ENCODE peak calls at places on chromosomes 11 and 22, in eight cellular contexts. V is kidney tubule cell; F is activated T-helper 1 cell treated with anti-CD3 and anti-CD28 coated beads, Interleukin-2, amount 50 U/mL, for 16 hours; P is stimulated activated CD8-positive, alpha-beta memory T cell treated with anti-CD3 and anti-CD28 coated beads, Interleukin-15, amount 100 ng/mL, for 4 hours; Z is C1 segment of cervical spinal cord; O is hippocampal formation; X is CD8-positive, alpha-beta memory T cell; K is mammary epithelial cell. E is an unnamed sample.

GRCh38 chr22:49418341-49418894 is 409.3 kb downstream of the BRD1 start:
- DNase-seq in F (no peak), X (no peak), V (no peak), K (no peak), P (no peak), Z (no peak), O (no peak), E (no peak)

GRCh38 chr11:17599460-17599925 is 52.4 kb downstream of the OTOG start:
- DNase-seq in F (no peak), V (no peak), O (no peak), X (no peak), K (no peak), Z (no peak), P (no peak), E (peak; percentile 50)

GRCh38 chr11:65586676-65587075 is 8.9 kb downstream of the KCNK7 start:
- DNase-seq in P (no peak), Z (no peak), F (no peak), X (no peak), O (no peak), V (no peak), K (no peak), E (no peak)

GRCh38 chr11:10329935-10330334 is 25.1 kb downstream of the ADM start:
- DNase-seq in P (no peak), V (peak; percentile 45), Z (no peak), O (no peak), K (peak; percentile 85), F (no peak), X (no peak), E (no peak)

GRCh38 chr22:39593061-39593930 is 22.7 kb downstream of the CACNA1I start:
- DNase-seq in Z (no peak), O (no peak), F (no peak), V (no peak), K (no peak), P (no peak), X (no peak), E (no peak)

GRCh38 chr11:132792341-132793140 is 739.8 kb downstream of the OPCML start:
- DNase-seq in X (no peak), P (no peak), O (no peak), K (no peak), V (no peak), Z (no peak), F (no peak), E (no peak)

GRCh38 chr11:46332568-46333128 is 14.6 kb upstream of the DGKZ start:
- DNase-seq in X (no peak), F (no peak), O (no peak), Z (no peak), V (no peak), K (no peak), P (peak; percentile 60), E (no peak)

GRCh38 chr22:20203142-20204099 is 52.6 kb upstream of the CCDC188 start:
- DNase-seq in V (peak; percentile 78), O (no peak), Z (no peak), F (no peak), K (no peak), P (no peak), X (no peak), E (no peak)

GRCh38 chr22:16949561-16949960 is 58.5 kb downstream of the GAB4 start:
- DNase-seq in X (no peak), P (no peak), V (peak; percentile 28), Z (no peak), K (no peak), O (no peak), F (no peak), E (no peak)

GRCh38 chr11:67006029-67006884 is 16.7 kb upstream of the SYT12 start:
- DNase-seq in Z (no peak), F (no peak), P (no peak), X (no peak), O (no peak), V (no peak), K (no peak), E (no peak)

GRCh38 chr11:68584097-68584496 is 100.2 kb upstream of the GAL start:
- DNase-seq in F (no peak), V (peak; percentile 27), Z (no peak), K (peak; percentile 3), P (peak; percentile 5), X (peak; percentile 26), O (no peak), E (no peak)

GRCh38 chr11:45818961-45819605 is 14.1 kb downstream of the SLC35C1 start:
- DNase-seq in V (no peak), P (no peak), Z (no peak), X (no peak), F (no peak), K (no peak), O (no peak), E (no peak)

GRCh38 chr11:130121430-130121978 is 38.1 kb upstream of the ST14 start:
- DNase-seq in K (peak; percentile 69), O (no peak), Z (no peak), P (no peak), F (no peak), V (no peak), X (no peak), E (no peak)

GRCh38 chr22:46984751-46985506 is 222.5 kb downstream of the TBC1D22A start:
- DNase-seq in X (no peak), F (no peak), O (no peak), P (no peak), V (peak; percentile 62), K (peak; percentile 69), Z (no peak), E (no peak)

GRCh38 chr11:72422414-72422813 is 11.9 kb downstream of the CLPB start:
- DNase-seq in Z (no peak), O (no peak), P (no peak), X (no peak), K (no peak), F (no peak), V (no peak), E (no peak)

GRCh38 chr11:76644591-76644990 is 26.0 kb downstream of the LRRC32 start:
- DNase-seq in O (no peak), V (peak; percentile 22), K (peak; percentile 78), Z (no peak), X (no peak), P (no peak), F (no peak), E (no peak)

GRCh38 chr22:29555065-29555644 is 1.6 kb upstream of the THOC5 start:
- DNase-seq in X (no peak), Z (peak; percentile 69), F (no peak), O (peak; percentile 57), K (no peak), P (no peak), V (no peak), E (no peak)

GRCh38 chr11:85742873-85743275 is 56.9 kb upstream of the CCDC89 start:
- DNase-seq in P (no peak), F (no peak), K (peak; percentile 79), O (no peak), Z (no peak), X (no peak), V (peak; percentile 36), E (no peak)

GRCh38 chr11:113457784-113458183 is 17.4 kb downstream of the DRD2 start:
- DNase-seq in X (no peak), K (no peak), F (no peak), Z (no peak), O (no peak), P (no peak), V (no peak), E (no peak)

GRCh38 chr11:119370486-119371046 is 10.9 kb downstream of the USP2 start:
- DNase-seq in Z (no peak), P (no peak), X (no peak), V (no peak), O (no peak), F (no peak), K (no peak), E (peak; percentile 62)

GRCh38 chr11:71420455-71421241 is 27.5 kb downstream of the DHCR7 start:
- DNase-seq in X (no peak), K (peak; percentile 21), F (no peak), Z (no peak), O (no peak), P (no peak), V (peak; percentile 61), E (no peak)

GRCh38 chr22:23409976-23410375 is 170.1 kb downstream of the IGLL1 start:
- DNase-seq in V (no peak), X (no peak), P (no peak), K (no peak), F (no peak), O (no peak), Z (no peak), E (peak; percentile 18)

E was measured in ascending aorta.